ENCODE peak calls at places on chromosome 1, in four cellular contexts. L, G, C and I are unnamed samples.

GRCh38 chr1:5424802-5425201 is 567.4 kb downstream of the NPHP4 start:
- DNase-seq in C (no peak), G (no peak), L (no peak), I (no peak)

GRCh38 chr1:113684153-113684541 is 75.1 kb downstream of the PHTF1 start:
- DNase-seq in L (no peak), C (peak), G (no peak), I (no peak)

GRCh38 chr1:111140680-111140967 is 601 bp downstream of the CEPT1 start:
- DNase-seq in G (peak), C (no peak), L (peak), I (no peak)

GRCh38 chr1:110672001-110672752 is 2.6 kb downstream of the KCNA3 start:
- DNase-seq in G (no peak), C (no peak), L (no peak), I (peak)

GRCh38 chr1:178961868-178962267 is 63.8 kb upstream of the FAM20B start:
- DNase-seq in G (no peak), L (no peak), C (no peak), I (no peak)

GRCh38 chr1:1921901-1922753 is 3.0 kb upstream of the TMEM52 start:
- DNase-seq in C (peak), G (no peak), L (no peak), I (no peak)

GRCh38 chr1:34994878-34995277 is 9.7 kb upstream of the TMEM35B start:
- DNase-seq in C (no peak), L (no peak), G (no peak), I (no peak)

GRCh38 chr1:117044217-117044616 is 15.9 kb upstream of the TTF2 start:
- DNase-seq in C (no peak), L (no peak), G (no peak), I (no peak)

GRCh38 chr1:14570514-14570913 is 28.0 kb upstream of the KAZN start:
- DNase-seq in L (peak), C (no peak), G (no peak), I (no peak)